ENCODE peak calls at places on chromosomes 11 and 22, in six cellular contexts. U is IMR-90, C is HepG2, K is A549, L is K562, J is GM12878. V is an unnamed sample.

GRCh38 chr11:126335463-126335760 is 20.1 kb upstream of the ST3GAL4 start:
- DNase-seq in L (no peak), U (no peak), K (no peak), C (no peak), J (no peak), V (no peak)

GRCh38 chr11:123363556-123363955 is 66.5 kb upstream of the GRAMD1B start:
- DNase-seq in U (no peak), K (no peak), C (no peak), J (no peak), L (no peak), V (no peak)

GRCh38 chr11:17864478-17864941 is 129.9 kb downstream of the KCNC1 start:
- DNase-seq in C (no peak), L (peak; percentile 23), U (no peak), J (no peak), K (peak; percentile 6), V (peak; percentile 39)

GRCh38 chr11:104736503-104736902 is 161.8 kb downstream of the CASP12 start:
- DNase-seq in K (no peak), C (no peak), U (no peak), J (no peak), L (no peak), V (no peak)

GRCh38 chr11:11579012-11579755 is 42.6 kb downstream of the GALNT18 start:
- DNase-seq in J (no peak), C (no peak), L (no peak), K (no peak), U (no peak), V (no peak)

GRCh38 chr11:12070446-12071267 is 39.7 kb upstream of the MICAL2 start:
- DNase-seq in L (no peak), C (no peak), J (no peak), U (no peak), K (no peak), V (no peak)

GRCh38 chr11:45736424-45736823 is 68.5 kb upstream of the SLC35C1 start:
- DNase-seq in K (peak; percentile 56), C (peak; percentile 63), J (no peak), L (no peak), U (peak; percentile 19), V (no peak)

GRCh38 chr11:38971141-38971540 is 2373.1 kb upstream of the RAG2 start:
- DNase-seq in U (no peak), L (no peak), J (no peak), K (no peak), C (no peak), V (no peak)

GRCh38 chr22:32255726-32256125 is 579 bp upstream of the SLC5A4 start:
- DNase-seq in K (no peak), C (no peak), J (no peak), U (no peak), L (no peak), V (no peak)

GRCh38 chr11:61718613-61719302 is 33.7 kb upstream of the MYRF start:
- DNase-seq in J (no peak), U (peak; percentile 74), L (peak; percentile 38), C (no peak), K (no peak), V (peak; percentile 45)

GRCh38 chr22:43152001-43152354 is 619 bp downstream of the TSPO start:
- DNase-seq in C (no peak), K (no peak), U (no peak), J (no peak), L (no peak), V (no peak)

GRCh38 chr11:133082453-133082781 is 449.9 kb downstream of the OPCML start:
- DNase-seq in J (no peak), U (no peak), L (no peak), K (no peak), C (no peak), V (no peak)

GRCh38 chr11:11605821-11606450 is 15.9 kb downstream of the GALNT18 start:
- DNase-seq in U (no peak), J (no peak), L (no peak), K (no peak), C (no peak), V (no peak)

GRCh38 chr22:40033586-40034380 is 39.0 kb downstream of the FAM83F start:
- DNase-seq in J (no peak), L (no peak), C (no peak), K (no peak), U (no peak), V (no peak)

GRCh38 chr22:49575703-49576081 is 252.0 kb downstream of the BRD1 start:
- DNase-seq in U (no peak), K (no peak), C (no peak), J (no peak), L (no peak), V (no peak)

GRCh38 chr11:34343153-34343552 is 14.7 kb downstream of the ABTB2 start:
- DNase-seq in L (no peak), K (peak; percentile 46), C (no peak), J (no peak), U (peak; percentile 81), V (no peak)
- TF ChIP-seq BHLHE40 in L (no peak), K (no peak), C (no peak), J (no peak), U (no peak), V (no peak)

GRCh38 chr11:65849771-65850216 is 8.2 kb downstream of the CFL1 start:
- DNase-seq in K (no peak), U (no peak), J (no peak), L (peak; percentile 6), C (no peak), V (no peak)

GRCh38 chr11:65851083-65851579 is 6.8 kb downstream of the CFL1 start:
- DNase-seq in L (peak; percentile 66), C (no peak), K (peak; percentile 72), U (no peak), J (no peak), V (peak; percentile 55)

GRCh38 chr11:65847746-65848145 is 10.2 kb downstream of the CFL1 start:
- DNase-seq in U (no peak), J (no peak), K (no peak), C (no peak), L (peak; percentile 15), V (no peak)

GRCh38 chr11:65850217-65851082 is 7.5 kb downstream of the CFL1 start:
- DNase-seq in U (no peak), J (no peak), L (peak; percentile 12), K (no peak), C (no peak), V (no peak)

DNA sequence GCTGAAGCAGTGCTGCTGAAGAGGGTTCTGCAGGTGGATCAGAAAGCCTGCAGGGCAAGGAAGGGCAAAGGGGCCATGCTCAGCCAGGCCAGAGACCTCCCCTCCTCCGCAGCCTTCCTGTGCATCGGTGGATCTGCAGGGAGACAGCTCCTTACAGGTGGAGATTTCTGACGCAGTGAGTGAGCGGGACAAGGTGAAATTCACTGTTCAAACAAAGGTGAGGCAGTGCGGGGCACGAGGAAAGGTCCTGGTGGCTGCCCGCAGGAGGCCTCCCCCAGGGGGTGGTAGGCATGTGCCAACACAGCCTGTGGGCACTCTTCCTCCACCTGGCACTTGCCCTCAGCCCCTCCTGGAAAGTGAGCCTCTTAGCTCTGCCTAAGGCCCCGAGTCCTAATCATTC is 8.6 kb downstream of the CFL1 start:
- DNase-seq in L (peak; percentile 10), U (no peak), K (no peak), C (no peak), J (no peak), V (no peak)
- TF ChIP-seq BHLHE40 in L (no peak), U (no peak), K (no peak), C (no peak), J (no peak), V (no peak)

GRCh38 chr11:134554106-134554505 is 142.1 kb upstream of the B3GAT1 start:
- DNase-seq in K (no peak), U (no peak), C (no peak), L (no peak), J (no peak), V (no peak)
- TF ChIP-seq BHLHE40 in K (no peak), U (no peak), C (no peak), L (no peak), J (no peak), V (no peak)

GRCh38 chr11:134097146-134097545 is 28.3 kb downstream of the JAM3 start:
- DNase-seq in U (no peak), J (no peak), L (no peak), K (no peak), C (no peak), V (no peak)
- TF ChIP-seq BHLHE40 in U (no peak), J (no peak), L (no peak), K (no peak), C (no peak), V (no peak)

GRCh38 chr11:121687961-121688566 is 235.3 kb upstream of the SORL1-AS1 start:
- DNase-seq in C (no peak), L (no peak), U (peak; percentile 70), K (no peak), J (no peak), V (peak; percentile 25)

GRCh38 chr11:121692236-121692635 is 239.5 kb upstream of the SORL1-AS1 start:
- DNase-seq in K (no peak), C (peak; percentile 84), J (no peak), U (peak; percentile 20), L (no peak), V (no peak)

DNA sequence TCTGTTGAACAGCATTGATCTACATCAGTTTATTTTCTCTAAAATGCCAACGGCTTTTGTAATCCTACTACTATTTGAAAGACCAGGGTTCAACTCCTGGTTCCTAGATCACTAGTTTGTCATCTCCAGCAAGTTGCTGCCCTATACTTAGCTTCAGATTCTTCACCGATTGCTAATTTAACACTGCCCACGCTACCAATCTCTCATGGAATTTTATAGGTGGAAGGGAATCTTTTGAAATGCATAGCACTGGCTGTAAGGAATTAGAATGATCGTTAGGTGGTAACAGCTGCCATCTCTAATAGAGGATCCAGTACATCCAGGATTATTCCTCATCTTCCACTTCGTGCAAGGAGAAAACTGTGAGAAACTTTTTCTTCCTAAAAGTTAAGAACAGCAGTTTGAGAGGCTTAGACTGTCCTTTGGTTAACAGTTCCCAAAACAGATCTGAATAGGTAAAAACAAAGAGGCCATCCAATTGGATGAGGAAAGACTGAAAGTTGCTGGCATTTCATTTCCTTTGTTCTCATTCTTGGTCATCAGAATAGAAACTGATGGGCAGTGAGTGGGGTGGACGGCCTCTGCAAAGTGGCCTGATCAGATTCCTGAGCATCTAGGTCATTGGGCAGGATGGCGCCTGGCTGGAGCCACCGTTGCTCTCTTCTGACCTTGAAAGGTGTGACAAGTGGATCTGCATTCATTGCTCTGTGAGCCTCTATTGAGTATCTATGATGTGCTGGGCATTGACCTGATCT is 236.3 kb upstream of the SORL1-AS1 start:
- DNase-seq in K (no peak), L (no peak), C (peak; percentile 75), J (no peak), U (no peak), V (no peak)
- TF ChIP-seq BHLHE40 in K (no peak), L (no peak), C (no peak), J (no peak), U (no peak), V (no peak)